ENCODE peak calls at places on chromosome 7, in five cellular contexts. Y, Q, J, H and M are unnamed samples.

GRCh38 chr7:130957140-130957513 is 223.1 kb upstream of the KLF14 start:
- DNase-seq in H (no peak), Q (no peak), J (no peak), Y (no peak), M (no peak)

GRCh38 chr7:126016722-126017121 is 1087.1 kb upstream of the POT1 start:
- DNase-seq in Q (no peak), J (no peak), Y (no peak), H (no peak), M (no peak)

GRCh38 chr7:23074443-23075244 is 30.9 kb upstream of the KLHL7 start:
- DNase-seq in H (no peak), Y (no peak), J (no peak), Q (peak; percentile 66), M (no peak)

GRCh38 chr7:137953692-137954470 is 48.0 kb downstream of the CREB3L2 start:
- DNase-seq in H (peak; percentile 90), Q (no peak), J (no peak), Y (peak; percentile 80), M (no peak)

GRCh38 chr7:150373049-150373801 is 4.6 kb downstream of the REPIN1 start:
- DNase-seq in J (no peak), Q (no peak), Y (no peak), H (no peak), M (no peak)

GRCh38 chr7:87398441-87398840 is 53.0 kb downstream of the CROT start:
- DNase-seq in H (peak; percentile 52), Q (no peak), Y (peak; percentile 55), J (no peak), M (no peak)

GRCh38 chr7:24604640-24605039 is 31.4 kb downstream of the PALS2 start:
- DNase-seq in H (no peak), Y (no peak), Q (no peak), J (no peak), M (no peak)

GRCh38 chr7:68706291-68706690 is 892.0 kb upstream of the AUTS2 start:
- DNase-seq in Y (no peak), J (no peak), H (peak; percentile 81), Q (no peak), M (no peak)

GRCh38 chr7:98105942-98106544 is 619 bp upstream of the LMTK2 start:
- DNase-seq in J (no peak), Q (no peak), Y (no peak), H (no peak), M (no peak)

GRCh38 chr7:55189878-55190436 is 171.1 kb downstream of the EGFR start:
- DNase-seq in H (no peak), J (no peak), Q (no peak), Y (no peak), M (no peak)

GRCh38 chr7:133948588-133948987 is 178.6 kb upstream of the LRGUK start:
- DNase-seq in Y (no peak), Q (no peak), J (no peak), H (no peak), M (no peak)

GRCh38 chr7:36677769-36678435 is 46.4 kb downstream of the AOAH start:
- DNase-seq in Q (no peak), Y (no peak), J (no peak), H (no peak), M (no peak)

GRCh38 chr7:147485660-147486210 is 1104.8 kb upstream of the C7orf33 start:
- DNase-seq in J (no peak), Y (no peak), H (peak; percentile 20), Q (no peak), M (no peak)

GRCh38 chr7:28678421-28678965 is 266.2 kb downstream of the CREB5 start:
- DNase-seq in Y (no peak), Q (no peak), J (no peak), H (no peak), M (no peak)

GRCh38 chr7:6248581-6248980 is 23.8 kb downstream of the CYTH3 start:
- DNase-seq in Q (no peak), Y (peak; percentile 88), J (no peak), H (no peak), M (no peak)

GRCh38 chr7:70728873-70729552 is 402.9 kb upstream of the GALNT17 start:
- DNase-seq in H (peak; percentile 45), Y (peak; percentile 15), Q (no peak), J (peak; percentile 82), M (no peak)

GRCh38 chr7:3649678-3650445 is 348.8 kb downstream of the SDK1 start:
- DNase-seq in J (no peak), Q (no peak), H (no peak), Y (peak; percentile 32), M (no peak)

GRCh38 chr7:95886501-95887090 is 114.2 kb downstream of the DYNC1I1 start:
- DNase-seq in Y (peak; percentile 60), J (no peak), H (no peak), Q (no peak), M (no peak)

GRCh38 chr7:110204527-110204926 is 886.4 kb upstream of the LRRN3 start:
- DNase-seq in Y (peak; percentile 3), H (no peak), Q (no peak), J (peak; percentile 40), M (no peak)

GRCh38 chr7:55032069-55032699 is 13.4 kb downstream of the EGFR start:
- DNase-seq in Y (no peak), H (no peak), Q (no peak), J (no peak), M (no peak)

GRCh38 chr7:91918356-91918755 is 22.3 kb upstream of the AKAP9 start:
- DNase-seq in Y (no peak), J (no peak), Q (no peak), H (no peak), M (no peak)

GRCh38 chr7:42262907-42263466 is 26.0 kb upstream of the GLI3 start:
- DNase-seq in H (peak; percentile 56), Y (peak; percentile 32), J (no peak), Q (no peak), M (no peak)

GRCh38 chr7:120931243-120931642 is 19.3 kb upstream of the ING3 start:
- DNase-seq in Y (peak; percentile 45), H (no peak), J (no peak), Q (no peak), M (no peak)

GRCh38 chr7:141709749-141710148 is 1.6 kb downstream of the WEE2 start:
- DNase-seq in J (no peak), Y (no peak), H (no peak), Q (no peak), M (no peak)